ENCODE peak calls at places on chromosomes 7 and 10, in six cellular contexts. X is mammary epithelial cell, U is HEK293T, L is HCEC 1CT, E is NCI-H2081, S is testis. H is an unnamed sample.

GRCh38 chr7:23100697-23101096 is 4.9 kb upstream of the KLHL7 start:
- DNase-seq in X (no peak), U (peak; percentile 16), L (peak; percentile 7), E (no peak), S (peak; percentile 51), H (no peak)

GRCh38 chr7:133775201-133775600 is 351.9 kb upstream of the LRGUK start:
- DNase-seq in X (no peak), U (no peak), L (no peak), E (no peak), S (no peak), H (no peak)

GRCh38 chr10:3172081-3172445 is 519 bp downstream of the PITRM1 start:
- DNase-seq in X (peak; percentile 78), U (no peak), L (peak; percentile 71), E (peak; percentile 37), S (peak; percentile 47), H (peak; percentile 73)

GRCh38 chr7:47786557-47787248 is 161.6 kb downstream of the PKD1L1 start:
- DNase-seq in X (peak; percentile 99), U (peak; percentile 42), L (peak; percentile 99), E (no peak), S (peak; percentile 42), H (peak; percentile 96)

GRCh38 chr10:62582804-62583208 is 208.6 kb downstream of the ZNF365 start:
- DNase-seq in X (peak; percentile 81), U (no peak), L (peak; percentile 99), E (no peak), S (peak; percentile 49), H (peak; percentile 72)

GRCh38 chr10:788796-789748 is 99.6 kb upstream of the DIP2C start:
- DNase-seq in X (peak; percentile 56), U (no peak), L (peak; percentile 63), E (peak; percentile 46), S (peak; percentile 90), H (peak; percentile 59)

GRCh38 chr7:131947661-131948060 is 391.2 kb upstream of the PODXL start:
- DNase-seq in X (no peak), U (no peak), L (no peak), E (no peak), S (no peak), H (no peak)

GRCh38 chr7:157549612-157550299 is 213.0 kb downstream of the DNAJB6 start:
- DNase-seq in X (no peak), U (no peak), L (no peak), E (no peak), S (no peak), H (no peak)

GRCh38 chr7:20786779-20787651 is at the start of gene SP8:
- DNase-seq in X (peak; percentile 52), U (peak; percentile 77), L (no peak), E (peak; percentile 98), S (peak; percentile 58), H (peak; percentile 53)

GRCh38 chr7:36303202-36304098 is 86.2 kb upstream of the ANLN start:
- DNase-seq in X (peak; percentile 86), U (no peak), L (peak; percentile 82), E (peak; percentile 91), S (peak; percentile 76), H (peak; percentile 90)

GRCh38 chr7:45580053-45580872 is 6.1 kb downstream of the ADCY1 start:
- DNase-seq in X (no peak), U (peak; percentile 27), L (no peak), E (peak; percentile 47), S (no peak), H (no peak)

GRCh38 chr7:127473409-127473808 is 80.9 kb upstream of the ZNF800 start:
- DNase-seq in X (no peak), U (no peak), L (no peak), E (no peak), S (no peak), H (no peak)

GRCh38 chr7:151233111-151233701 is 923 bp downstream of the CHPF2 start:
- DNase-seq in X (peak; percentile 77), U (peak; percentile 64), L (peak; percentile 77), E (peak; percentile 52), S (peak; percentile 70), H (peak; percentile 87)

GRCh38 chr10:43078175-43078985 is 1.5 kb downstream of the RET start:
- DNase-seq in X (no peak), U (no peak), L (no peak), E (no peak), S (no peak), H (no peak)

H was measured in epithelial cell of esophagus.